ENCODE peak calls at places on chromosomes 5 and 9, in four cellular contexts. One of them, this sample, is unnamed.

GRCh38 chr9:34084562-34084961 is 35.9 kb upstream of the UBAP2 start:
- DNase-seq in right lobe of liver: no peak
- DNase-seq in NCI-H446: no peak
- DNase-seq in GDM1: no peak
- DNase-seq in this sample: peak; percentile 13

GRCh38 chr9:3794005-3794404 is 268.2 kb upstream of the RFX3 start:
- DNase-seq in GDM1: no peak
- DNase-seq in NCI-H446: no peak
- DNase-seq in right lobe of liver: no peak
- DNase-seq in this sample: peak; percentile 69

GRCh38 chr9:100554935-100555401 is 22.9 kb upstream of the CAVIN4 start:
- DNase-seq in GDM1: no peak
- DNase-seq in NCI-H446: no peak
- DNase-seq in right lobe of liver: no peak
- DNase-seq in this sample: peak; percentile 67

GRCh38 chr9:120532475-120532874 is 47.5 kb downstream of the CDK5RAP2 start:
- DNase-seq in right lobe of liver: peak; percentile 25
- DNase-seq in GDM1: no peak
- DNase-seq in NCI-H446: no peak
- DNase-seq in this sample: peak; percentile 38

GRCh38 chr5:168357881-168358280 is 66.4 kb downstream of the WWC1 start:
- DNase-seq in GDM1: no peak
- DNase-seq in NCI-H446: no peak
- DNase-seq in right lobe of liver: no peak
- DNase-seq in this sample: peak; percentile 8

GRCh38 chr5:145975361-145976066 is 39.1 kb downstream of the SH3RF2 start:
- DNase-seq in GDM1: no peak
- DNase-seq in NCI-H446: no peak
- DNase-seq in right lobe of liver: peak; percentile 21
- DNase-seq in this sample: peak; percentile 95

GRCh38 chr9:23663536-23663935 is 162.5 kb downstream of the ELAVL2 start:
- DNase-seq in GDM1: no peak
- DNase-seq in right lobe of liver: no peak
- DNase-seq in NCI-H446: no peak
- DNase-seq in this sample: peak; percentile 47

GRCh38 chr5:133260715-133261114 is 208.9 kb downstream of the HSPA4 start:
- DNase-seq in GDM1: no peak
- DNase-seq in right lobe of liver: no peak
- DNase-seq in NCI-H446: no peak
- DNase-seq in this sample: no peak

GRCh38 chr5:67300321-67300720 is 103.7 kb upstream of the CD180 start:
- DNase-seq in GDM1: no peak
- DNase-seq in right lobe of liver: no peak
- DNase-seq in NCI-H446: no peak
- DNase-seq in this sample: no peak

GRCh38 chr5:83914199-83914598 is 193.5 kb upstream of the HAPLN1 start:
- DNase-seq in right lobe of liver: no peak
- DNase-seq in NCI-H446: no peak
- DNase-seq in GDM1: peak; percentile 26
- DNase-seq in this sample: peak; percentile 66